ENCODE peak calls at places on chromosomes 11 and 22, in nine cellular contexts. One of them, this sample, is unnamed.

GRCh38 chr11:43969543-43969942 is 27.1 kb downstream of the C11orf96 start:
- DNase-seq in NCI-H2029: no peak
- DNase-seq in MCF 10A: peak
- DNase-seq in CD8-positive, alpha-beta T cell: no peak
- DNase-seq in NCI-H2107: no peak
- DNase-seq in adipocyte: peak
- DNase-seq in activated naive CD4-positive, alpha-beta T cell: no peak
- DNase-seq in adrenal gland: peak
- DNase-seq in HFF-Myc: no peak
- DNase-seq in this sample: no peak

GRCh38 chr11:96000064-96000463 is 76.2 kb upstream of the MTMR2 start:
- DNase-seq in NCI-H2029: no peak
- DNase-seq in MCF 10A: no peak
- DNase-seq in CD8-positive, alpha-beta T cell: no peak
- DNase-seq in NCI-H2107: no peak
- DNase-seq in adipocyte: no peak
- DNase-seq in activated naive CD4-positive, alpha-beta T cell: no peak
- DNase-seq in adrenal gland: no peak
- DNase-seq in HFF-Myc: no peak
- DNase-seq in this sample: no peak

GRCh38 chr11:10064828-10065227 is 229.2 kb downstream of the SBF2 start:
- DNase-seq in NCI-H2029: no peak
- DNase-seq in MCF 10A: no peak
- DNase-seq in CD8-positive, alpha-beta T cell: no peak
- DNase-seq in NCI-H2107: no peak
- DNase-seq in adipocyte: no peak
- DNase-seq in activated naive CD4-positive, alpha-beta T cell: no peak
- DNase-seq in adrenal gland: no peak
- DNase-seq in HFF-Myc: no peak
- DNase-seq in this sample: no peak

GRCh38 chr11:36131719-36132349 is 157.4 kb downstream of the COMMD9 start:
- DNase-seq in NCI-H2029: no peak
- DNase-seq in MCF 10A: peak
- DNase-seq in CD8-positive, alpha-beta T cell: no peak
- DNase-seq in NCI-H2107: no peak
- DNase-seq in adipocyte: peak
- DNase-seq in activated naive CD4-positive, alpha-beta T cell: no peak
- DNase-seq in adrenal gland: peak
- DNase-seq in HFF-Myc: no peak
- DNase-seq in this sample: peak

GRCh38 chr11:73942030-73942429 is 8.8 kb upstream of the DNAJB13 start:
- DNase-seq in NCI-H2029: no peak
- DNase-seq in MCF 10A: no peak
- DNase-seq in CD8-positive, alpha-beta T cell: no peak
- DNase-seq in NCI-H2107: no peak
- DNase-seq in adipocyte: no peak
- DNase-seq in activated naive CD4-positive, alpha-beta T cell: no peak
- DNase-seq in adrenal gland: no peak
- DNase-seq in HFF-Myc: no peak
- DNase-seq in this sample: no peak

GRCh38 chr11:69480547-69481392 is 693 bp upstream of the LINC01488 start:
- DNase-seq in NCI-H2029: no peak
- DNase-seq in MCF 10A: no peak
- DNase-seq in CD8-positive, alpha-beta T cell: no peak
- DNase-seq in NCI-H2107: no peak
- DNase-seq in adipocyte: no peak
- DNase-seq in activated naive CD4-positive, alpha-beta T cell: no peak
- DNase-seq in adrenal gland: no peak
- DNase-seq in HFF-Myc: no peak
- DNase-seq in this sample: no peak

GRCh38 chr11:3163241-3163981 is 1.7 kb downstream of the OSBPL5 start:
- DNase-seq in NCI-H2029: no peak
- DNase-seq in MCF 10A: no peak
- DNase-seq in CD8-positive, alpha-beta T cell: no peak
- DNase-seq in NCI-H2107: peak
- DNase-seq in adipocyte: peak
- DNase-seq in activated naive CD4-positive, alpha-beta T cell: no peak
- DNase-seq in adrenal gland: no peak
- DNase-seq in HFF-Myc: no peak
- DNase-seq in this sample: no peak

GRCh38 chr11:111561801-111562325 is 21.3 kb downstream of the LAYN start:
- DNase-seq in NCI-H2029: no peak
- DNase-seq in MCF 10A: peak
- DNase-seq in CD8-positive, alpha-beta T cell: no peak
- DNase-seq in NCI-H2107: no peak
- DNase-seq in adipocyte: peak
- DNase-seq in activated naive CD4-positive, alpha-beta T cell: no peak
- DNase-seq in adrenal gland: no peak
- DNase-seq in HFF-Myc: peak
- DNase-seq in this sample: peak

GRCh38 chr22:46500201-46500600 is 37.2 kb downstream of the CELSR1 start:
- DNase-seq in NCI-H2029: no peak
- DNase-seq in MCF 10A: no peak
- DNase-seq in CD8-positive, alpha-beta T cell: no peak
- DNase-seq in NCI-H2107: no peak
- DNase-seq in adipocyte: no peak
- DNase-seq in activated naive CD4-positive, alpha-beta T cell: no peak
- DNase-seq in adrenal gland: no peak
- DNase-seq in HFF-Myc: no peak
- DNase-seq in this sample: no peak

GRCh38 chr22:24763872-24764485 is 10.5 kb downstream of the PIWIL3 start:
- DNase-seq in NCI-H2029: no peak
- DNase-seq in MCF 10A: no peak
- DNase-seq in CD8-positive, alpha-beta T cell: no peak
- DNase-seq in NCI-H2107: no peak
- DNase-seq in adipocyte: no peak
- DNase-seq in activated naive CD4-positive, alpha-beta T cell: no peak
- DNase-seq in adrenal gland: no peak
- DNase-seq in HFF-Myc: no peak
- DNase-seq in this sample: no peak

GRCh38 chr22:26484360-26484706 is 656 bp downstream of the SRRD start:
- DNase-seq in NCI-H2029: no peak
- DNase-seq in MCF 10A: no peak
- DNase-seq in CD8-positive, alpha-beta T cell: no peak
- DNase-seq in NCI-H2107: no peak
- DNase-seq in adipocyte: no peak
- DNase-seq in activated naive CD4-positive, alpha-beta T cell: no peak
- DNase-seq in adrenal gland: no peak
- DNase-seq in HFF-Myc: no peak
- DNase-seq in this sample: peak

GRCh38 chr22:27422442-27422841 is 379.1 kb downstream of the MN1 start:
- DNase-seq in NCI-H2029: no peak
- DNase-seq in MCF 10A: peak
- DNase-seq in CD8-positive, alpha-beta T cell: no peak
- DNase-seq in NCI-H2107: no peak
- DNase-seq in adipocyte: no peak
- DNase-seq in activated naive CD4-positive, alpha-beta T cell: no peak
- DNase-seq in adrenal gland: no peak
- DNase-seq in HFF-Myc: no peak
- DNase-seq in this sample: peak

GRCh38 chr22:42863349-42863911 is 6.4 kb upstream of the ARFGAP3 start:
- DNase-seq in NCI-H2029: no peak
- DNase-seq in MCF 10A: peak
- DNase-seq in CD8-positive, alpha-beta T cell: no peak
- DNase-seq in NCI-H2107: no peak
- DNase-seq in adipocyte: peak
- DNase-seq in activated naive CD4-positive, alpha-beta T cell: no peak
- DNase-seq in adrenal gland: no peak
- DNase-seq in HFF-Myc: peak
- DNase-seq in this sample: peak

GRCh38 chr22:46972901-46973831 is 210.7 kb downstream of the TBC1D22A start:
- DNase-seq in NCI-H2029: no peak
- DNase-seq in MCF 10A: no peak
- DNase-seq in CD8-positive, alpha-beta T cell: no peak
- DNase-seq in NCI-H2107: no peak
- DNase-seq in adipocyte: no peak
- DNase-seq in activated naive CD4-positive, alpha-beta T cell: no peak
- DNase-seq in adrenal gland: peak
- DNase-seq in HFF-Myc: no peak
- DNase-seq in this sample: no peak

GRCh38 chr11:76629133-76629852 is 41.3 kb downstream of the LRRC32 start:
- DNase-seq in NCI-H2029: no peak
- DNase-seq in MCF 10A: no peak
- DNase-seq in CD8-positive, alpha-beta T cell: no peak
- DNase-seq in NCI-H2107: no peak
- DNase-seq in adipocyte: no peak
- DNase-seq in activated naive CD4-positive, alpha-beta T cell: no peak
- DNase-seq in adrenal gland: peak
- DNase-seq in HFF-Myc: no peak
- DNase-seq in this sample: peak

GRCh38 chr11:94574193-94574961 is 7.2 kb downstream of the PIWIL4 start:
- DNase-seq in NCI-H2029: no peak
- DNase-seq in MCF 10A: peak
- DNase-seq in CD8-positive, alpha-beta T cell: no peak
- DNase-seq in NCI-H2107: no peak
- DNase-seq in adipocyte: peak
- DNase-seq in activated naive CD4-positive, alpha-beta T cell: no peak
- DNase-seq in adrenal gland: no peak
- DNase-seq in HFF-Myc: peak
- DNase-seq in this sample: no peak

GRCh38 chr11:117725048-117725734 is 71.8 kb downstream of the DSCAML1 start:
- DNase-seq in NCI-H2029: peak
- DNase-seq in MCF 10A: no peak
- DNase-seq in CD8-positive, alpha-beta T cell: no peak
- DNase-seq in NCI-H2107: no peak
- DNase-seq in adipocyte: no peak
- DNase-seq in activated naive CD4-positive, alpha-beta T cell: no peak
- DNase-seq in adrenal gland: no peak
- DNase-seq in HFF-Myc: no peak
- DNase-seq in this sample: no peak

GRCh38 chr11:13923716-13924650 is 38.5 kb upstream of the SPON1 start:
- DNase-seq in NCI-H2029: no peak
- DNase-seq in MCF 10A: no peak
- DNase-seq in CD8-positive, alpha-beta T cell: no peak
- DNase-seq in NCI-H2107: no peak
- DNase-seq in adipocyte: no peak
- DNase-seq in activated naive CD4-positive, alpha-beta T cell: no peak
- DNase-seq in adrenal gland: no peak
- DNase-seq in HFF-Myc: no peak
- DNase-seq in this sample: no peak

This sample was measured in bronchial epithelial cell.